ENCODE peak calls at places on chromosomes 12 and 14, in nine cellular contexts. One of them, this sample, is unnamed.

GRCh38 chr14:96275182-96276112 is 19.4 kb downstream of the BDKRB1 start:
- DNase-seq in HFFc6: peak
- DNase-seq in AG10803: peak
- DNase-seq in GM13976: peak
- DNase-seq in transverse colon: peak
- DNase-seq in AG04450: peak
- DNase-seq in cardiac muscle cell: peak
- DNase-seq in AG04449: peak
- DNase-seq in pancreas: peak
- DNase-seq in this sample: peak

GRCh38 chr12:59182191-59182590 is 261.9 kb upstream of the LRIG3 start:
- DNase-seq in AG04449: no peak
- DNase-seq in HFFc6: no peak
- DNase-seq in pancreas: no peak
- DNase-seq in AG10803: no peak
- DNase-seq in GM13976: peak
- DNase-seq in transverse colon: no peak
- DNase-seq in AG04450: no peak
- DNase-seq in cardiac muscle cell: no peak
- DNase-seq in this sample: no peak

GRCh38 chr14:67390135-67390534 is 21.8 kb downstream of the PLEK2 start:
- DNase-seq in pancreas: no peak
- DNase-seq in AG10803: no peak
- DNase-seq in GM13976: no peak
- DNase-seq in cardiac muscle cell: no peak
- DNase-seq in transverse colon: no peak
- DNase-seq in AG04450: no peak
- DNase-seq in AG04449: no peak
- DNase-seq in HFFc6: no peak
- DNase-seq in this sample: no peak

GRCh38 chr12:131833896-131834641 is 5.9 kb downstream of the MMP17 start:
- DNase-seq in pancreas: no peak
- DNase-seq in GM13976: no peak
- DNase-seq in AG04450: no peak
- DNase-seq in cardiac muscle cell: peak
- DNase-seq in HFFc6: peak
- DNase-seq in AG04449: no peak
- DNase-seq in transverse colon: no peak
- DNase-seq in AG10803: no peak
- DNase-seq in this sample: no peak

GRCh38 chr12:46402861-46403731 is 30.5 kb upstream of the SLC38A2 start:
- DNase-seq in AG04450: no peak
- DNase-seq in AG10803: peak
- DNase-seq in pancreas: no peak
- DNase-seq in AG04449: no peak
- DNase-seq in GM13976: no peak
- DNase-seq in cardiac muscle cell: no peak
- DNase-seq in transverse colon: no peak
- DNase-seq in HFFc6: no peak
- DNase-seq in this sample: no peak

GRCh38 chr14:90960818-90961217 is 99.6 kb downstream of the RPS6KA5 start:
- DNase-seq in pancreas: no peak
- DNase-seq in AG10803: no peak
- DNase-seq in transverse colon: no peak
- DNase-seq in GM13976: no peak
- DNase-seq in AG04450: no peak
- DNase-seq in AG04449: no peak
- DNase-seq in cardiac muscle cell: no peak
- DNase-seq in HFFc6: no peak
- DNase-seq in this sample: no peak

GRCh38 chr14:60647081-60647836 is 2.0 kb downstream of the SIX1 start:
- DNase-seq in pancreas: no peak
- DNase-seq in GM13976: no peak
- DNase-seq in AG04449: no peak
- DNase-seq in HFFc6: peak
- DNase-seq in AG10803: peak
- DNase-seq in transverse colon: no peak
- DNase-seq in AG04450: no peak
- DNase-seq in cardiac muscle cell: peak
- DNase-seq in this sample: no peak

GRCh38 chr12:5549011-5549410 is 117.1 kb downstream of the NTF3 start:
- DNase-seq in pancreas: no peak
- DNase-seq in AG10803: no peak
- DNase-seq in transverse colon: no peak
- DNase-seq in cardiac muscle cell: no peak
- DNase-seq in AG04449: no peak
- DNase-seq in GM13976: no peak
- DNase-seq in HFFc6: no peak
- DNase-seq in AG04450: no peak
- DNase-seq in this sample: no peak

GRCh38 chr12:58117667-58118066 is 176.3 kb downstream of the ATP23 start:
- DNase-seq in GM13976: no peak
- DNase-seq in cardiac muscle cell: no peak
- DNase-seq in pancreas: no peak
- DNase-seq in AG10803: no peak
- DNase-seq in AG04449: no peak
- DNase-seq in AG04450: no peak
- DNase-seq in transverse colon: no peak
- DNase-seq in HFFc6: no peak
- DNase-seq in this sample: no peak

GRCh38 chr12:87406926-87407325 is 622.3 kb downstream of the C12orf50 start:
- DNase-seq in AG10803: no peak
- DNase-seq in HFFc6: no peak
- DNase-seq in transverse colon: no peak
- DNase-seq in AG04449: no peak
- DNase-seq in pancreas: no peak
- DNase-seq in GM13976: no peak
- DNase-seq in AG04450: no peak
- DNase-seq in cardiac muscle cell: peak
- DNase-seq in this sample: no peak

GRCh38 chr14:23071244-23071974 is 14.1 kb upstream of the CDH24 start:
- DNase-seq in cardiac muscle cell: peak
- DNase-seq in AG04450: peak
- DNase-seq in pancreas: peak
- DNase-seq in HFFc6: peak
- DNase-seq in GM13976: peak
- DNase-seq in AG04449: peak
- DNase-seq in transverse colon: peak
- DNase-seq in AG10803: peak
- DNase-seq in this sample: no peak

DNA sequence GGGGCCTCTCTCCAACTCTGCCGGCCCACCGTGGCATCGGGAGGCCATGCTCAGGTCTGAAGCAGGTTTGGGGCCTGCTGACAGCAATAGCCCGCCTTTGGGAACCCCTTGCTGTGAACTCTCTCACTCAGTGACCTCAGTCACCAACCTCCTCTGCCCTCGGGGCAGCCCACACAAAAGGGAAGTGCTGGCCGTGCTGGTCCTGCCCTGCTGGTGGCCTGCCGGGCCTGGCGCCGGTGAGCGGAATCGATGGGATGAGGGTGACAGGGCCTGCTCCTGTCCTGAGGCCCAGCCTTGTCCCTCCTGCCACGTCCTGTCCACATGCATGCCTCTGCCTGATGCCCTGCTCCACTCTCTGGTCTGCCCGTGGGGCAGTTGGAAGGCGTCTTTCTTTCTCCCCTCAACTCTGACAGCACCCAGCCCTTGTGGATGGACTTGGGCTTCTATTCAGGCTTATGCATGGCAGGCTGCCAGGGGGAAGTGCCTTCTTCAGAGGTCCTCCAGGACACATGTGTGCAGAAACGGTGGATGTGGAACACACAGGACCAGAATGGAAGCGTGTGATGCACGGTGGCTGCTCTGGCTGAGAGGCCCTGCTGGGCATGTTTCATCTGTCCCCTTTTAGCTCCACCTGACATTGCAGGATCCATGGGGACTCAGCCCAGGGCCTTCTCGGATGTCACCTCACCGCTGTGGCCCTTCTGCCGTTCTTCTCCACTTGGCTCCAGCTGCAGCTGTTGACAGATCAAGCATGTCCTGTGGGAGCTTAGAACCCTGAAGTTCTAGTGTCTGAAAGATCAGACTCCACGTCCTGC is 31.9 kb downstream of the IL31 start:
- DNase-seq in HFFc6: no peak
- DNase-seq in transverse colon: no peak
- DNase-seq in AG04450: no peak
- DNase-seq in cardiac muscle cell: no peak
- DNase-seq in pancreas: no peak
- DNase-seq in AG10803: no peak
- DNase-seq in GM13976: no peak
- DNase-seq in AG04449: no peak
- DNase-seq in this sample: no peak
- TF ChIP-seq CTCF in HFFc6: no peak
- TF ChIP-seq CTCF in transverse colon: no peak
- TF ChIP-seq CTCF in AG04450: no peak
- TF ChIP-seq CTCF in cardiac muscle cell: no peak
- TF ChIP-seq CTCF in pancreas: no peak
- TF ChIP-seq CTCF in AG10803: no peak
- TF ChIP-seq CTCF in GM13976: no peak
- TF ChIP-seq CTCF in AG04449: no peak
- TF ChIP-seq CTCF in this sample: no peak

DNA sequence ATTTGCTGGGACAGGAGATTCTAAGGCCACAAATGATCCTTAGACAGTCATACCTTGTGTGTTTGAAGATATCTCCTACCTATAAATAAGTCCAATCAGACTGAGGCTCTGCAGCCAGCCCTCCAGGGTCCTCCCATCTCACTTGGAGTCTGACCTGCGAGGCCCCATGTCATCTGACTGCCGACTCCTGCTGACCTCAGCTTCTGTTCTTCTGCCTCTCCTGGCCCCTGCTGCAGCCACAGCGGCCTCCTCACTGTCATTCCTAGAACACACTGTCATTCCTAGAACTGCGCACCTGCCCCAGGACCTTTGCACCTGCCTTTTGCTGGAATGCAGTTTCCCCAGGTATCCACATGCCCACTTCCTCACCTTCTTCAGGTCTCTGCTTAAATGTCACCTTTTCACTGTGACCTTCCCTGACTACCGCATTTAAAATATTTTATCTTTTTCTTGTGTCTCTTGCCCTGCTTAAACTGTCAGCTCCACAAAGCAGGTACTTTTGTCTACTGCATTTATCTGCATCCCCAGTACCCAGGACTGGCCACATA is 56.5 kb upstream of the RIN3 start:
- DNase-seq in cardiac muscle cell: no peak
- DNase-seq in pancreas: no peak
- DNase-seq in GM13976: no peak
- DNase-seq in AG10803: no peak
- DNase-seq in AG04450: no peak
- DNase-seq in HFFc6: no peak
- DNase-seq in AG04449: no peak
- DNase-seq in transverse colon: no peak
- DNase-seq in this sample: no peak
- TF ChIP-seq CTCF in cardiac muscle cell: no peak
- TF ChIP-seq CTCF in pancreas: no peak
- TF ChIP-seq CTCF in GM13976: no peak
- TF ChIP-seq CTCF in AG10803: no peak
- TF ChIP-seq CTCF in AG04450: no peak
- TF ChIP-seq CTCF in HFFc6: peak
- TF ChIP-seq CTCF in AG04449: no peak
- TF ChIP-seq CTCF in transverse colon: no peak
- TF ChIP-seq CTCF in this sample: no peak

DNA sequence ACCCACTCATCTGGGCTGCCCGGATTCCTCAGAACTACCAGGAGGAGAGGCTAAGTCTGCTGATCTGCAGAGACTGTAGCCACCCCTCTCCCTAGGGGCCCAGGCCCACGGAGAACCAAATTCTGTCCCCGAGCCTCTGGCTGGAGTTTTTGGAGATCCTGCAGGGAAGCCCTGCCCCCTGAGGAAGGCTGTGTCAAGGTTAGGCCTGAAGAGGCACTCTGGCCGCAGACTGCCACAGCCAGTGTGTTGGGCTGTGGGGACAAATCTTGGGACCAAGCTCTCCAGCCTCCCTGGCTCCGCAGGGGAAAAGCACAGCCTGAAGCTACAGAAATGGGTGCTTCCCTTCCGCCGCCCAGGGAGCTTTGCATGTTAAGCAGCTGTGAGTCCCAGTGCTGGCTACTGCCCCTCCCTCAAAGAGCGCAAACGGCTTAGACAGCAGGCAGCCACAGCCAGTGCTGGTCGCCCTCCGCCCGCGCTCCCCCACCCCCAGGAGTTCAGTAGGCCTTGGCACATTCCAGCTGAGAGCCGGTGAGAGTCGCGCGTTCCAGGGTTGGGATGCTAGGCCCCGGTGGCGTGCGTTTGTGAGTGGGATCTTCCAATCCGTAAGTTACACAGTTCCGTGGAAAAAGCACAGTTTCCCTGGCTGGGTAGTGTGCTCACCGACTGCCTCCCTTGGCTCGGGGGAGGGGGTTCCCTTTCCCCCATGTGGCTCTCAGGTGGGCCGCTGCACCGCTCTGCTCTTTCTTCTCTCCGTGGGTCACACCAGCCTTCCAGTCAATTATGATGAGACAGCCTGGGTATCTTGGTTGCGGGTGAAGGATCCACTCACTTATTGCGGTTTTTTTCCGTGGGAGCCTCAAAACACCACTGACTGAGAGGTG is 13.2 kb downstream of the CLEC4E start:
- DNase-seq in AG04449: no peak
- DNase-seq in GM13976: no peak
- DNase-seq in AG10803: no peak
- DNase-seq in AG04450: no peak
- DNase-seq in HFFc6: no peak
- DNase-seq in cardiac muscle cell: no peak
- DNase-seq in transverse colon: no peak
- DNase-seq in pancreas: no peak
- DNase-seq in this sample: no peak
- TF ChIP-seq CTCF in AG04449: no peak
- TF ChIP-seq CTCF in GM13976: no peak
- TF ChIP-seq CTCF in AG10803: no peak
- TF ChIP-seq CTCF in AG04450: no peak
- TF ChIP-seq CTCF in HFFc6: no peak
- TF ChIP-seq CTCF in cardiac muscle cell: no peak
- TF ChIP-seq CTCF in transverse colon: no peak
- TF ChIP-seq CTCF in pancreas: no peak
- TF ChIP-seq CTCF in this sample: no peak

GRCh38 chr12:22380029-22380428 is 45.5 kb upstream of the ST8SIA1 start:
- DNase-seq in AG04450: no peak
- DNase-seq in AG10803: no peak
- DNase-seq in AG04449: no peak
- DNase-seq in transverse colon: no peak
- DNase-seq in HFFc6: no peak
- DNase-seq in pancreas: no peak
- DNase-seq in cardiac muscle cell: no peak
- DNase-seq in GM13976: no peak
- DNase-seq in this sample: no peak
- TF ChIP-seq CTCF in AG04450: no peak
- TF ChIP-seq CTCF in AG10803: no peak
- TF ChIP-seq CTCF in AG04449: no peak
- TF ChIP-seq CTCF in transverse colon: no peak
- TF ChIP-seq CTCF in HFFc6: no peak
- TF ChIP-seq CTCF in pancreas: no peak
- TF ChIP-seq CTCF in cardiac muscle cell: no peak
- TF ChIP-seq CTCF in GM13976: no peak
- TF ChIP-seq CTCF in this sample: no peak

This sample was measured in mesothelial cell of epicardium.